ENCODE peak calls at places on chromosomes 13 and 19, in six cellular contexts. C is RWPE1; D is left lung; X is progenitor cell of endocrine pancreas; Y is KBM-7; I is activated T-helper 1 cell treated with anti-CD3 and anti-CD28 coated beads, Interleukin-2, amount 50 U/mL, for 16 hours. W is an unnamed sample.

GRCh38 chr19:38707512-38708114 is 36.7 kb downstream of the CAPN12 start:
- DNase-seq in C (no peak), D (no peak), X (no peak), Y (no peak), I (no peak), W (no peak)

GRCh38 chr19:45767410-45767880 is 1.6 kb downstream of the SIX5 start:
- DNase-seq in C (peak; percentile 75), D (peak; percentile 89), X (no peak), Y (no peak), I (no peak), W (peak; percentile 27)

GRCh38 chr13:110625771-110626321 is 10.5 kb downstream of the NAXD start:
- DNase-seq in C (no peak), D (peak; percentile 65), X (no peak), Y (no peak), I (no peak), W (no peak)

GRCh38 chr19:55005684-55006488 is 32.2 kb downstream of the GP6 start:
- DNase-seq in C (peak; percentile 75), D (no peak), X (no peak), Y (peak; percentile 99), I (no peak), W (peak; percentile 20)

GRCh38 chr13:50810998-50811397 is 32.5 kb downstream of the DLEU7 start:
- DNase-seq in C (no peak), D (no peak), X (no peak), Y (peak; percentile 69), I (no peak), W (no peak)

GRCh38 chr19:18895038-18895827 is 725 bp downstream of the CERS1 start:
- DNase-seq in C (peak; percentile 49), D (no peak), X (peak; percentile 65), Y (peak; percentile 50), I (no peak), W (no peak)

GRCh38 chr13:32267836-32268439 is 47.2 kb downstream of the ZAR1L start:
- DNase-seq in C (peak; percentile 55), D (no peak), X (peak; percentile 27), Y (no peak), I (peak; percentile 25), W (no peak)

GRCh38 chr19:33064778-33065550 is at the start of gene RHPN2:
- DNase-seq in C (peak; percentile 74), D (peak; percentile 85), X (peak; percentile 58), Y (peak; percentile 54), I (no peak), W (no peak)

GRCh38 chr19:14091086-14091884 is 734 bp upstream of the SAMD1 start:
- DNase-seq in C (peak; percentile 43), D (peak; percentile 93), X (peak; percentile 62), Y (peak; percentile 86), I (no peak), W (no peak)

GRCh38 chr19:31339405-31339804 is 9.8 kb downstream of the TSHZ3 start:
- DNase-seq in C (no peak), D (no peak), X (no peak), Y (no peak), I (no peak), W (no peak)

GRCh38 chr19:51695702-51696315 is 2.7 kb downstream of the SPACA6 start:
- DNase-seq in C (no peak), D (no peak), X (no peak), Y (no peak), I (no peak), W (no peak)